ENCODE peak calls at places on chromosomes 5 and 9, in nine cellular contexts. One of them, this sample, is unnamed.

GRCh38 chr5:147346006-147346561 is 111.3 kb downstream of the STK32A start:
- DNase-seq in SK-N-SH: peak
- DNase-seq in endothelial cell: no peak
- DNase-seq in endothelial cell of umbilical vein: no peak
- DNase-seq in GM23338: peak
- DNase-seq in spleen: no peak
- DNase-seq in AG09309: no peak
- DNase-seq in PC-3: no peak
- DNase-seq in Panc1: no peak
- DNase-seq in this sample: no peak

GRCh38 chr9:22117511-22118388 is 108.6 kb upstream of the CDKN2B start:
- DNase-seq in endothelial cell of umbilical vein: peak
- DNase-seq in GM23338: peak
- DNase-seq in PC-3: peak
- DNase-seq in SK-N-SH: no peak
- DNase-seq in spleen: no peak
- DNase-seq in endothelial cell: no peak
- DNase-seq in Panc1: no peak
- DNase-seq in AG09309: no peak
- DNase-seq in this sample: peak

GRCh38 chr9:120755827-120756434 is 37.3 kb downstream of the FBXW2 start:
- DNase-seq in Panc1: peak
- DNase-seq in endothelial cell of umbilical vein: peak
- DNase-seq in PC-3: peak
- DNase-seq in endothelial cell: peak
- DNase-seq in spleen: no peak
- DNase-seq in GM23338: peak
- DNase-seq in SK-N-SH: peak
- DNase-seq in AG09309: no peak
- DNase-seq in this sample: peak

GRCh38 chr5:94544031-94544650 is 74.3 kb downstream of the KIAA0825 start:
- DNase-seq in PC-3: no peak
- DNase-seq in AG09309: no peak
- DNase-seq in SK-N-SH: no peak
- DNase-seq in Panc1: no peak
- DNase-seq in endothelial cell of umbilical vein: peak
- DNase-seq in endothelial cell: no peak
- DNase-seq in spleen: no peak
- DNase-seq in GM23338: no peak
- DNase-seq in this sample: no peak

GRCh38 chr9:100397867-100398266 is 29.1 kb upstream of the MSANTD3 start:
- DNase-seq in spleen: no peak
- DNase-seq in PC-3: no peak
- DNase-seq in Panc1: no peak
- DNase-seq in endothelial cell of umbilical vein: no peak
- DNase-seq in SK-N-SH: no peak
- DNase-seq in AG09309: no peak
- DNase-seq in endothelial cell: no peak
- DNase-seq in GM23338: no peak
- DNase-seq in this sample: no peak

GRCh38 chr5:1413611-1414241 is 31.5 kb downstream of the SLC6A3 start:
- DNase-seq in SK-N-SH: no peak
- DNase-seq in GM23338: peak
- DNase-seq in AG09309: no peak
- DNase-seq in endothelial cell of umbilical vein: no peak
- DNase-seq in spleen: peak
- DNase-seq in endothelial cell: no peak
- DNase-seq in Panc1: no peak
- DNase-seq in PC-3: no peak
- DNase-seq in this sample: no peak

GRCh38 chr9:107593224-107593870 is 103.8 kb upstream of the KLF4 start:
- DNase-seq in endothelial cell of umbilical vein: no peak
- DNase-seq in endothelial cell: no peak
- DNase-seq in spleen: no peak
- DNase-seq in Panc1: no peak
- DNase-seq in GM23338: no peak
- DNase-seq in AG09309: no peak
- DNase-seq in SK-N-SH: no peak
- DNase-seq in PC-3: no peak
- DNase-seq in this sample: no peak

GRCh38 chr5:167030500-167031120 is 1260.8 kb upstream of the WWC1 start:
- DNase-seq in spleen: no peak
- DNase-seq in endothelial cell: peak
- DNase-seq in endothelial cell of umbilical vein: no peak
- DNase-seq in PC-3: no peak
- DNase-seq in GM23338: peak
- DNase-seq in SK-N-SH: peak
- DNase-seq in AG09309: no peak
- DNase-seq in Panc1: no peak
- DNase-seq in this sample: peak

GRCh38 chr5:178211095-178212048 is 7.0 kb downstream of the HNRNPAB start:
- DNase-seq in GM23338: no peak
- DNase-seq in SK-N-SH: no peak
- DNase-seq in AG09309: no peak
- DNase-seq in Panc1: no peak
- DNase-seq in endothelial cell: no peak
- DNase-seq in spleen: peak
- DNase-seq in endothelial cell of umbilical vein: no peak
- DNase-seq in PC-3: no peak
- DNase-seq in this sample: no peak

GRCh38 chr9:96135071-96135825 is 166.7 kb downstream of the HSD17B3 start:
- DNase-seq in GM23338: no peak
- DNase-seq in spleen: no peak
- DNase-seq in endothelial cell of umbilical vein: peak
- DNase-seq in PC-3: no peak
- DNase-seq in SK-N-SH: no peak
- DNase-seq in AG09309: no peak
- DNase-seq in endothelial cell: no peak
- DNase-seq in Panc1: no peak
- DNase-seq in this sample: no peak

GRCh38 chr9:109297899-109298298 is 23.0 kb downstream of the EPB41L4B start:
- DNase-seq in PC-3: peak
- DNase-seq in Panc1: no peak
- DNase-seq in SK-N-SH: no peak
- DNase-seq in GM23338: no peak
- DNase-seq in AG09309: peak
- DNase-seq in endothelial cell: no peak
- DNase-seq in spleen: no peak
- DNase-seq in endothelial cell of umbilical vein: no peak
- DNase-seq in this sample: no peak

GRCh38 chr5:59062986-59063683 is 480.3 kb downstream of the RAB3C start:
- DNase-seq in spleen: no peak
- DNase-seq in AG09309: no peak
- DNase-seq in endothelial cell of umbilical vein: no peak
- DNase-seq in PC-3: peak
- DNase-seq in endothelial cell: no peak
- DNase-seq in SK-N-SH: no peak
- DNase-seq in Panc1: no peak
- DNase-seq in GM23338: no peak
- DNase-seq in this sample: no peak

GRCh38 chr5:477871-478270 is 34.9 kb downstream of the EXOC3 start:
- DNase-seq in GM23338: no peak
- DNase-seq in spleen: no peak
- DNase-seq in SK-N-SH: no peak
- DNase-seq in PC-3: no peak
- DNase-seq in endothelial cell: no peak
- DNase-seq in AG09309: no peak
- DNase-seq in endothelial cell of umbilical vein: no peak
- DNase-seq in Panc1: no peak
- DNase-seq in this sample: no peak

GRCh38 chr9:6098431-6098830 is 83.0 kb upstream of the RANBP6 start:
- DNase-seq in Panc1: no peak
- DNase-seq in endothelial cell: no peak
- DNase-seq in SK-N-SH: no peak
- DNase-seq in spleen: no peak
- DNase-seq in endothelial cell of umbilical vein: peak
- DNase-seq in PC-3: peak
- DNase-seq in GM23338: no peak
- DNase-seq in AG09309: no peak
- DNase-seq in this sample: no peak

GRCh38 chr9:10366171-10366779 is 246.5 kb downstream of the PTPRD start:
- DNase-seq in AG09309: no peak
- DNase-seq in SK-N-SH: peak
- DNase-seq in GM23338: peak
- DNase-seq in spleen: no peak
- DNase-seq in PC-3: peak
- DNase-seq in endothelial cell: peak
- DNase-seq in endothelial cell of umbilical vein: peak
- DNase-seq in Panc1: peak
- DNase-seq in this sample: peak
- TF ChIP-seq CTCF in AG09309: no peak
- TF ChIP-seq CTCF in SK-N-SH: peak
- TF ChIP-seq CTCF in GM23338: peak
- TF ChIP-seq CTCF in spleen: no peak
- TF ChIP-seq CTCF in PC-3: peak
- TF ChIP-seq CTCF in endothelial cell: peak
- TF ChIP-seq CTCF in endothelial cell of umbilical vein: peak
- TF ChIP-seq CTCF in Panc1: peak
- TF ChIP-seq CTCF in this sample: peak

DNA sequence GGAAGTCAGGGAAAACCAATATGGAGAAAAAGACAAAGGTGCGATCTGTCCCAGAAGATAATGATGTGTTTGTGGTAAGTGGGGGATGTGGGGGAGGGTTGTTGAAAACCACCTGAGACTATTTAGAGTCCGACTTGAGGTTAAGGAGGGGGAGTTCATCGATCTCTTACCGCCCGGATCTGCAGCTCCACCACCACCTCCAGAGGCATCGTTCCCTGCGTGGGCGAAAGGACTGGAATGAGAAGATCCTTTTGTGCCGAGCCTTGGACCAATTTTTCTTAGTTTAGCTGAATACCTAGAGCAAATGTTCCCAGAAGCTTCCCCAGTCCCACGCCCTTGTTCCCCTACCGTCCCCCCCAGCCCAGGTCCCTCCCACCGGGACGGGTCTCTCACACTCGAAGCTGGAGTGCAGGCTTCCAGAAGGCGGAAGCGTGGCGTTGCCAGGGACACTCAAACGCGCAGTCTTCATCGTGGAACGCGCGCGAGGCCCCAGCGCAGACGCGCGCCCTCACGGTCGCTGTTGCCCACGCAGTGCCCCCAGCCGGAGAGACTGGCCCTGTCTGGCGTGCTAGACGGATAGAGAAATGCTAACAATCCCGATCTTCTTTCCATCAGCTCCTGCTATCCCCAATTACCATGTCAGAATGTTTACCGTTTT is at the start of gene SPATA6L:
- DNase-seq in spleen: peak
- DNase-seq in endothelial cell of umbilical vein: peak
- DNase-seq in endothelial cell: peak
- DNase-seq in AG09309: no peak
- DNase-seq in GM23338: peak
- DNase-seq in PC-3: peak
- DNase-seq in Panc1: no peak
- DNase-seq in SK-N-SH: peak
- DNase-seq in this sample: peak
- TF ChIP-seq CTCF in spleen: no peak
- TF ChIP-seq CTCF in endothelial cell of umbilical vein: peak
- TF ChIP-seq CTCF in endothelial cell: no peak
- TF ChIP-seq CTCF in AG09309: no peak
- TF ChIP-seq CTCF in GM23338: peak
- TF ChIP-seq CTCF in PC-3: peak
- TF ChIP-seq CTCF in Panc1: no peak
- TF ChIP-seq CTCF in SK-N-SH: peak
- TF ChIP-seq CTCF in this sample: peak

DNA sequence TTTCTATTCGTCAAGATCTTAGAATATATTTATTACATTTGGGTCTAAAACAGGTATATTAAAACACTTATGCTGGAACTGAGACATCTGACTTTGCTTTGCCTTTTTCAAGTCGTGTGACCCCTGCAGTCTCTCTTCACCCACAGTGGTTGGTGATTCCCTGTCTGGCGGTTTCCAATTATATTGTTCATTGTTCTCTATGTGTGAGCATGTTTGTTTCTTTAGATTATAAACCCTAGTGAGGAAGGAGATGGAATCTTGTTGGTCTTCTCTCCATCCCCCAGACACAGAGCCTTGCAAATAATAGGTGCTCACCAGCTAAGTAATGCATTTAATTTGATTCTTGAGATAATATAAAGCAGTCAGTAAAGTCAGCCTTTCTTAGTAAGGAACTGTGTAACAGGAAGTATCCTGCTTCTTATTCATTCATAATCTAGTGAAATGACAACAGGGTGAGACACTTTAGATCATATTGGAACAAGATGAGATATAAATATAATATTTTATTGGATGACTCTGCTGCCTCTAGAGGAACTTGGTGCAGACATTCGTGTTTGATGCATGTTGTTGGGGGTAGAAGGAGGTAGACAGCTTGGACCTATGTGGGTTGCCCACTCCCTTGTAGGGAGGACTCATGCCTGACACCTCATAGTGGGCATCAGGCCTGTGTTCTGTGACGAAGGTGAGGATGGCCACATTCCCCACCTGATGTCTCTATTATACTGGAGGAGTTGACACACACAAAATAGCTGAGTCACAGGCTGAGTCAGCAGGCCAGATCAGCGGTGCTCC is 88.1 kb downstream of the FGF1 start:
- DNase-seq in endothelial cell of umbilical vein: peak
- DNase-seq in GM23338: peak
- DNase-seq in AG09309: no peak
- DNase-seq in endothelial cell: no peak
- DNase-seq in SK-N-SH: no peak
- DNase-seq in Panc1: peak
- DNase-seq in spleen: no peak
- DNase-seq in PC-3: peak
- DNase-seq in this sample: no peak
- TF ChIP-seq CTCF in endothelial cell of umbilical vein: no peak
- TF ChIP-seq CTCF in GM23338: no peak
- TF ChIP-seq CTCF in AG09309: no peak
- TF ChIP-seq CTCF in endothelial cell: no peak
- TF ChIP-seq CTCF in SK-N-SH: peak
- TF ChIP-seq CTCF in Panc1: peak
- TF ChIP-seq CTCF in spleen: no peak
- TF ChIP-seq CTCF in PC-3: peak
- TF ChIP-seq CTCF in this sample: no peak

GRCh38 chr5:91010090-91010489 is 373.0 kb downstream of the ARRDC3 start:
- DNase-seq in Panc1: no peak
- DNase-seq in spleen: no peak
- DNase-seq in AG09309: no peak
- DNase-seq in PC-3: no peak
- DNase-seq in GM23338: no peak
- DNase-seq in endothelial cell: no peak
- DNase-seq in endothelial cell of umbilical vein: no peak
- DNase-seq in SK-N-SH: no peak
- DNase-seq in this sample: no peak
- TF ChIP-seq CTCF in Panc1: no peak
- TF ChIP-seq CTCF in spleen: no peak
- TF ChIP-seq CTCF in AG09309: no peak
- TF ChIP-seq CTCF in PC-3: no peak
- TF ChIP-seq CTCF in GM23338: no peak
- TF ChIP-seq CTCF in endothelial cell: no peak
- TF ChIP-seq CTCF in endothelial cell of umbilical vein: no peak
- TF ChIP-seq CTCF in SK-N-SH: no peak
- TF ChIP-seq CTCF in this sample: no peak

This sample was measured in hepatocyte.